ENCODE peak calls at places on chromosomes 3 and 15, in nine cellular contexts. P is left ventricle myocardium inferior, Z is neural progenitor cell, O is transverse colon, R is IMR-90, X is adrenal gland, F is tibial artery, T is colonic mucosa, Q is iPS DF 6.9. D is an unnamed sample.

GRCh38 chr15:70491183-70491621 is 272.2 kb downstream of the UACA start:
- DNase-seq in P (no peak), Z (no peak), O (no peak), R (peak; percentile 71), X (no peak), F (no peak), T (no peak), Q (no peak), D (no peak)

GRCh38 chr15:65587094-65587493 is 23.8 kb downstream of the INTS14 start:
- DNase-seq in P (no peak), Z (no peak), O (no peak), R (no peak), X (no peak), F (no peak), T (no peak), Q (no peak), D (no peak)

GRCh38 chr3:140205598-140205997 is 270.6 kb downstream of the CLSTN2 start:
- DNase-seq in P (no peak), Z (no peak), O (no peak), R (no peak), X (no peak), F (no peak), T (no peak), Q (no peak), D (no peak)

GRCh38 chr3:64344721-64345207 is 119.5 kb upstream of the PRICKLE2 start:
- DNase-seq in P (no peak), Z (peak; percentile 32), O (no peak), R (peak; percentile 85), X (no peak), F (no peak), T (no peak), Q (peak; percentile 52), D (no peak)

GRCh38 chr15:41882689-41883483 is 11.0 kb downstream of the SPTBN5 start:
- DNase-seq in P (no peak), Z (no peak), O (no peak), R (no peak), X (peak; percentile 44), F (no peak), T (no peak), Q (no peak), D (no peak)

GRCh38 chr15:58549780-58550064 is 117.9 kb downstream of the LIPC start:
- DNase-seq in P (no peak), Z (no peak), O (no peak), R (no peak), X (no peak), F (no peak), T (no peak), Q (no peak), D (peak; percentile 15)

GRCh38 chr15:93478922-93479321 is 389.9 kb upstream of the RGMA start:
- DNase-seq in P (no peak), Z (no peak), O (no peak), R (no peak), X (no peak), F (no peak), T (no peak), Q (no peak), D (no peak)

GRCh38 chr15:40338921-40339620 is 1.7 kb downstream of the CCDC9B start:
- DNase-seq in P (peak; percentile 47), Z (no peak), O (peak; percentile 35), R (peak; percentile 93), X (no peak), F (no peak), T (peak; percentile 26), Q (no peak), D (peak; percentile 82)

GRCh38 chr3:177336841-177337430 is 139.7 kb upstream of the TBL1XR1 start:
- DNase-seq in P (no peak), Z (no peak), O (no peak), R (peak; percentile 27), X (no peak), F (no peak), T (no peak), Q (no peak), D (no peak)

GRCh38 chr3:46495901-46496456 is 1.8 kb upstream of the RTP3 start:
- DNase-seq in P (no peak), Z (no peak), O (no peak), R (peak; percentile 95), X (no peak), F (no peak), T (no peak), Q (no peak), D (no peak)

GRCh38 chr3:184652465-184652864 is 59.4 kb downstream of the MAGEF1 start:
- DNase-seq in P (no peak), Z (no peak), O (no peak), R (no peak), X (no peak), F (no peak), T (no peak), Q (no peak), D (no peak)

GRCh38 chr3:9512456-9513045 is 41.1 kb downstream of the LHFPL4 start:
- DNase-seq in P (no peak), Z (no peak), O (no peak), R (no peak), X (no peak), F (no peak), T (no peak), Q (no peak), D (no peak)

GRCh38 chr15:74430510-74430951 is 3.2 kb downstream of the SEMA7A start:
- DNase-seq in P (no peak), Z (no peak), O (no peak), R (no peak), X (no peak), F (no peak), T (no peak), Q (no peak), D (no peak)

GRCh38 chr3:138435840-138436239 is 1.4 kb downstream of the ESYT3 start:
- DNase-seq in P (no peak), Z (no peak), O (no peak), R (no peak), X (no peak), F (no peak), T (no peak), Q (no peak), D (no peak)
- H3K4me3 ChIP-seq in P (peak overlapping the region; percentile 71), Z (peak overlapping the region; percentile 51), O (peak overlapping the region; percentile 29), R (no peak overlapping the region), X (no peak overlapping the region), F (no peak overlapping the region), T (no peak overlapping the region), Q (peak overlapping the region; percentile 47), D (no peak overlapping the region)

DNA sequence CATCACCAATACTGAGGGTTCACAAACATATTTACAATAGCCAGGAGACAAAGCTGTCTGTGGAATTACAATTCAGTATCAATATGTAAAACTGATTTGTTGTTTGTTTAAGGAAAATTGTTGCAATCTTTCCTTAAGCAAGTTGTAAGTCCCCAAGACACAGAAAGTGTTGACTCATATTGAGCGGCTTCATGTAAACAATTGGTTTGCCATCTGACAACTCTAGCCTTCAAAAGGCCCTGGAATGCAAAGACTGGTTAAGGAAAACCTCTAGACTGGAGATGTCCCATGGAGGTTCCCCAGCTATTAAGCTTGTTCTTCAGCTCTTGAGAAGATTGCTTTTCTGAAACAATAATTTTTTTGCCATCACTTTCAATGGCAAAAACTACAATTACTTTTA is 283.7 kb upstream of the PROK2 start:
- DNase-seq in P (no peak), Z (no peak), O (no peak), R (peak; percentile 7), X (no peak), F (no peak), T (no peak), Q (no peak), D (no peak)
- H3K27ac ChIP-seq in P (no peak overlapping the region), Z (no peak overlapping the region), O (no peak overlapping the region), R (no peak overlapping the region), X (no peak overlapping the region), F (no peak overlapping the region), T (no peak overlapping the region), Q (no peak overlapping the region), D (no peak overlapping the region)

GRCh38 chr3:48422691-48423090 is 7.2 kb downstream of the PLXNB1 start:
- DNase-seq in P (no peak), Z (no peak), O (no peak), R (no peak), X (no peak), F (no peak), T (no peak), Q (no peak), D (no peak)

GRCh38 chr3:48425281-48425812 is 4.5 kb downstream of the PLXNB1 start:
- DNase-seq in P (peak; percentile 61), Z (no peak), O (no peak), R (no peak), X (no peak), F (no peak), T (no peak), Q (no peak), D (no peak)

GRCh38 chr3:48423883-48424695 is 5.8 kb downstream of the PLXNB1 start:
- DNase-seq in P (no peak), Z (no peak), O (no peak), R (no peak), X (no peak), F (no peak), T (no peak), Q (no peak), D (no peak)

GRCh38 chr3:48422272-48422671 is 7.6 kb downstream of the PLXNB1 start:
- DNase-seq in P (no peak), Z (no peak), O (no peak), R (no peak), X (no peak), F (no peak), T (no peak), Q (no peak), D (no peak)

DNA sequence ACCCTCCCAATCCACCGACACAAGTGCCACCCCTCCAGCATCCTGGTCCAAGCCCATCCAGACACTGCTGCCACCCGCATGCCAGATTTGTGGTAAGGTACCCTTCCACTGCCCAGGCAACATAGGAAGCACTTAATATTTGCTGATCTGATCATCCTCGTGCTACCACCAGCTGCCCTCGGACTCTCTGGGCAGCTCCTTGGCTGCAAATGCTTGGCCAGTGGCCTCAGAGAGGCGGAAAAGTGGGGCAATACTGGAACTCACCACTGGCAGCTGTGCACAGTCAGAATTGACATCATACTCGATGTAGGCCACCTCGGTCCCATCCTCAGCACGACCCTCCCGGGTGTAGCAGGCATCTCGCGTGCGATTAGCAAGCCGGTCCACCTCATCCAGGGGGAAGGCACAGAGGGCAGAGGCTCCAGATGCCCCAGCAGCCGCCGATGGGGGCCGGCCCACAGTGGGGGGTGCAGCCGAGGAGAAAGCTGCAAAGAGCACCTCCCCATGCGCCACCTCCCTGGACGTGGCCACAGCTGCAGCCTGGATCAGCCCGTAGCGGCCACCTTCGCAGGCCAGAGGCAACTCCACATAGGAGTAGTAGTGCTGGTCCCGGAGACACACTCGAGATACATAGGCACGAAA is 6.5 kb downstream of the PLXNB1 start:
- DNase-seq in P (no peak), Z (no peak), O (no peak), R (no peak), X (no peak), F (no peak), T (no peak), Q (no peak), D (no peak)
- H3K4me1 ChIP-seq in P (peaks cover 73% of the 10 kb centered on the region), Z (peaks cover 19% of the 10 kb centered on the region), O (peaks cover 33% of the 10 kb centered on the region), R (peaks cover 24% of the 10 kb centered on the region), X (peaks cover 8% of the 10 kb centered on the region), F (no peaks in the 10 kb centered on the region), T (peaks cover 10% of the 10 kb centered on the region), Q (peaks cover 4% of the 10 kb centered on the region), D (no peaks in the 10 kb centered on the region)

DNA sequence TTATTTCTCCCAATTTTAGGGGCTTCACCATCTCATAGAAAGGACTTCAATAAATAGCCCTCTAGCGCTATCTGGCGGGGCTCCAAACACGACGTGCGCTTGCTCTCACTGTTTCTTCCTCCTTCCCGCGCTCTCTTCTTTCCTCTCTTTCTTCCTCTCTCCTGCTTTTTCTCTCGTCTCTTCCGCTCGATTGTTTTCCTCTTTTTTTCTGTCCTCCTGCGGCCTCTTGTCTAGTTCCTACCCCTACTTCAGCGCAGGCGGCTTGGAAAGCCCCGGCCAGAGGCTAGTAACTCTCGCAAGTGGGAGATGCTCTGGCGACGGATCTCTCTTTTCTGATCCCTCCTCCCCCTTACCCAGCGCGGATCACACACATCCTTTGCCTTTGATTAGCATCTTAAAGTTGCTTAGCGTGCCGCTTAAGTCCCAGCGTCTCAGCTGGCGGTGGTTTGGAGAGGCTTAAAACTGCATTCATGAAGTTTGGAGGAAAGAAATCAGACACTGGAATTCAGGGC is 6.2 kb upstream of the MEIS2 start:
- DNase-seq in P (peak; percentile 68), Z (peak; percentile 91), O (no peak), R (peak; percentile 24), X (peak; percentile 64), F (no peak), T (no peak), Q (no peak), D (peak; percentile 73)
- H3K4me3 ChIP-seq in P (peak overlapping the region; percentile 53), Z (peak overlapping the region; percentile 58), O (peak overlapping the region; percentile 6), R (peak overlapping the region; percentile 25), X (no peak overlapping the region), F (no peak overlapping the region), T (no peak overlapping the region), Q (peak overlapping the region; percentile 29), D (peak overlapping the region; percentile 14)

D was measured in aorta.